ENCODE peak calls at places on chromosomes 13 and 19, in nine cellular contexts. N is stomach, M is Peyer's patch, X is heart right ventricle, R is IMR-90, B is spleen, Z is neural progenitor cell, O is testis, I is Caco-2. Q is an unnamed sample.

GRCh38 chr19:3121821-3122511 is 13.9 kb upstream of the GNA15 start:
- DNase-seq in N (no peak), M (no peak), X (no peak), R (no peak), B (no peak), Z (no peak), O (no peak), I (no peak), Q (no peak)

GRCh38 chr19:10811391-10812111 is 24.5 kb downstream of the TMED1 start:
- DNase-seq in N (no peak), M (no peak), X (no peak), R (no peak), B (no peak), Z (no peak), O (no peak), I (no peak), Q (no peak)

GRCh38 chr19:35622750-35623149 is 6.1 kb upstream of the RBM42 start:
- DNase-seq in N (no peak), M (no peak), X (no peak), R (no peak), B (no peak), Z (no peak), O (no peak), I (no peak), Q (no peak)

GRCh38 chr13:96967248-96967745 is 27.0 kb downstream of the OXGR1 start:
- DNase-seq in N (no peak), M (no peak), X (no peak), R (no peak), B (no peak), Z (peak; percentile 11), O (no peak), I (peak; percentile 2), Q (no peak)

GRCh38 chr19:1262687-1263123 is 6.4 kb upstream of the CIRBP start:
- DNase-seq in N (no peak), M (no peak), X (peak; percentile 15), R (no peak), B (peak; percentile 87), Z (peak; percentile 55), O (no peak), I (no peak), Q (no peak)

GRCh38 chr19:46351241-46352041 is 4.6 kb downstream of the PPP5C start:
- DNase-seq in N (peak; percentile 81), M (peak; percentile 30), X (no peak), R (peak; percentile 43), B (no peak), Z (no peak), O (no peak), I (no peak), Q (peak; percentile 90)

GRCh38 chr13:97574926-97575325 is 141.0 kb downstream of the RAP2A start:
- DNase-seq in N (no peak), M (no peak), X (peak; percentile 9), R (peak; percentile 52), B (no peak), Z (peak; percentile 53), O (peak; percentile 40), I (peak; percentile 62), Q (no peak)

GRCh38 chr13:71625183-71625582 is 241.8 kb downstream of the DACH1 start:
- DNase-seq in N (no peak), M (no peak), X (no peak), R (peak; percentile 12), B (no peak), Z (no peak), O (no peak), I (no peak), Q (no peak)

GRCh38 chr19:23311551-23311950 is 61.4 kb upstream of the ZNF724 start:
- DNase-seq in N (no peak), M (no peak), X (no peak), R (no peak), B (no peak), Z (no peak), O (no peak), I (no peak), Q (no peak)

GRCh38 chr19:23310729-23311211 is 60.6 kb upstream of the ZNF724 start:
- DNase-seq in N (no peak), M (no peak), X (no peak), R (no peak), B (no peak), Z (no peak), O (no peak), I (no peak), Q (no peak)

GRCh38 chr19:23309926-23310325 is 59.7 kb upstream of the ZNF724 start:
- DNase-seq in N (no peak), M (no peak), X (no peak), R (no peak), B (no peak), Z (no peak), O (no peak), I (no peak), Q (no peak)

GRCh38 chr19:23304238-23304637 is 54.0 kb upstream of the ZNF724 start:
- DNase-seq in N (no peak), M (no peak), X (no peak), R (no peak), B (no peak), Z (no peak), O (no peak), I (no peak), Q (no peak)

GRCh38 chr19:23305555-23305954 is 55.4 kb upstream of the ZNF724 start:
- DNase-seq in N (no peak), M (no peak), X (no peak), R (no peak), B (no peak), Z (no peak), O (no peak), I (no peak), Q (no peak)
- TF ChIP-seq CTCF in N (no peak), M (no peak), X (no peak), R (no peak), B (no peak), Z (no peak), O (no peak), I (peak; percentile 9), Q (no peak)

GRCh38 chr13:77313923-77314322 is 13.0 kb downstream of the MYCBP2 start:
- DNase-seq in N (no peak), M (no peak), X (no peak), R (no peak), B (no peak), Z (no peak), O (no peak), I (no peak), Q (no peak)

GRCh38 chr13:77309254-77309653 is 17.6 kb downstream of the MYCBP2 start:
- DNase-seq in N (no peak), M (no peak), X (no peak), R (no peak), B (no peak), Z (no peak), O (no peak), I (no peak), Q (no peak)

GRCh38 chr13:77312311-77312710 is 14.6 kb downstream of the MYCBP2 start:
- DNase-seq in N (no peak), M (no peak), X (no peak), R (no peak), B (no peak), Z (no peak), O (no peak), I (no peak), Q (no peak)

GRCh38 chr13:77310161-77310560 is 16.7 kb downstream of the MYCBP2 start:
- DNase-seq in N (no peak), M (no peak), X (no peak), R (no peak), B (no peak), Z (no peak), O (no peak), I (no peak), Q (no peak)

GRCh38 chr13:77310579-77311279 is 16.2 kb downstream of the MYCBP2 start:
- DNase-seq in N (no peak), M (no peak), X (no peak), R (no peak), B (no peak), Z (no peak), O (no peak), I (no peak), Q (no peak)
- H3K4me3 ChIP-seq in N (no peak overlapping the region), M (no peak overlapping the region), X (no peak overlapping the region), R (no peak overlapping the region), B (no peak overlapping the region), Z (no peak overlapping the region), O (no peak overlapping the region), I (no peak overlapping the region), Q (no peak overlapping the region)

GRCh38 chr13:40564342-40564997 is 102.0 kb downstream of the FOXO1 start:
- DNase-seq in N (no peak), M (no peak), X (no peak), R (no peak), B (no peak), Z (no peak), O (no peak), I (no peak), Q (no peak)

GRCh38 chr13:40568672-40569350 is 97.6 kb downstream of the FOXO1 start:
- DNase-seq in N (no peak), M (no peak), X (no peak), R (no peak), B (no peak), Z (no peak), O (no peak), I (no peak), Q (no peak)

GRCh38 chr13:40568246-40568645 is 98.2 kb downstream of the FOXO1 start:
- DNase-seq in N (no peak), M (no peak), X (no peak), R (no peak), B (no peak), Z (no peak), O (no peak), I (no peak), Q (no peak)

GRCh38 chr13:40565282-40566148 is 100.9 kb downstream of the FOXO1 start:
- DNase-seq in N (no peak), M (no peak), X (no peak), R (no peak), B (no peak), Z (no peak), O (no peak), I (no peak), Q (no peak)

DNA sequence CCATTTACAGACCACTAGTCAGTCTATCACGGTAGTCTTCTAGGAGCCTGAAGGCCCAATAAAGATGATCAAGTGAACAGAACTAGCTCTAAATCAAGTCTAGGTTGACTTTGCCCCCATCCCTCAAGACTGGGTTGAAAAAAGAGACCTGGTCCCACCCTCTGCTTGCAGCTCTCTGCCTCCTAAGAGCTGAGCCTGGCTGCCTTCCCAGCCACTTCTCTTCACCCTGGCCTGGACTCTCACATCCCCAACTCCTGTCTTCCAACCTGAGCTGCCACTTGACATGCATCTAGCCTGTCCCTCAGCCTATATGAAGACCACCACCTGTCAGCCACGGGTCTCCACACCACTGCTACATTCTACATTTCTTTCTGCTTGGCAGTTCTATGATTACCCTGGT is 99.6 kb downstream of the FOXO1 start:
- DNase-seq in N (no peak), M (no peak), X (no peak), R (no peak), B (no peak), Z (no peak), O (no peak), I (no peak), Q (no peak)
- H3K4me1 ChIP-seq in N (peaks cover 32% of the 10 kb centered on the region), M (no peaks in the 10 kb centered on the region), X (peaks cover 76% of the 10 kb centered on the region), R (no peaks in the 10 kb centered on the region), B (peaks cover 67% of the 10 kb centered on the region), Z (peaks cover 3% of the 10 kb centered on the region), O (peaks cover 15% of the 10 kb centered on the region), I (peaks cover 50% of the 10 kb centered on the region), Q (peaks cover 3% of the 10 kb centered on the region)

GRCh38 chr13:112764028-112764427 is 74.2 kb downstream of the ATP11A start:
- DNase-seq in N (no peak), M (no peak), X (no peak), R (no peak), B (no peak), Z (no peak), O (no peak), I (no peak), Q (no peak)

GRCh38 chr13:112760931-112761330 is 71.1 kb downstream of the ATP11A start:
- DNase-seq in N (no peak), M (no peak), X (no peak), R (no peak), B (peak; percentile 61), Z (no peak), O (no peak), I (no peak), Q (no peak)

GRCh38 chr13:112762690-112763080 is 72.8 kb downstream of the ATP11A start:
- DNase-seq in N (no peak), M (no peak), X (no peak), R (no peak), B (peak; percentile 19), Z (no peak), O (no peak), I (no peak), Q (no peak)

GRCh38 chr13:112760440-112760839 is 70.6 kb downstream of the ATP11A start:
- DNase-seq in N (no peak), M (no peak), X (no peak), R (peak; percentile 87), B (no peak), Z (no peak), O (no peak), I (no peak), Q (no peak)

GRCh38 chr13:112761701-112762689 is 72.2 kb downstream of the ATP11A start:
- DNase-seq in N (no peak), M (no peak), X (no peak), R (peak; percentile 80), B (peak; percentile 59), Z (peak; percentile 54), O (no peak), I (no peak), Q (no peak)
- TF ChIP-seq CTCF in N (no peak), M (no peak), X (no peak), R (peak; percentile 7), B (no peak), Z (no peak), O (no peak), I (no peak), Q (no peak)